ENCODE peak calls at places on chromosome 12, in four cellular contexts. W is uterus, T is lower lobe of right lung, X is choroid plexus epithelial cell. H is an unnamed sample.

GRCh38 chr12:90683871-90684270 is 271.1 kb downstream of the CCER1 start:
- DNase-seq in X (no peak), W (no peak), T (no peak), H (no peak)

GRCh38 chr12:31578632-31579031 is 12.3 kb downstream of the DENND5B start:
- DNase-seq in X (no peak), W (no peak), T (no peak), H (no peak)

GRCh38 chr12:109764776-109765492 is 51.3 kb downstream of the FAM222A start:
- DNase-seq in W (no peak), X (no peak), T (peak; percentile 28), H (no peak)

GRCh38 chr12:62631531-62632520 is 165.2 kb downstream of the MON2 start:
- DNase-seq in X (peak; percentile 80), W (peak; percentile 76), T (peak; percentile 64), H (no peak)

GRCh38 chr12:80053048-80053790 is 46.1 kb upstream of the OTOGL start:
- DNase-seq in T (peak; percentile 44), W (peak; percentile 81), X (peak; percentile 83), H (no peak)

GRCh38 chr12:28104338-28104737 is 85.9 kb upstream of the CCDC91 start:
- DNase-seq in T (no peak), X (peak; percentile 30), W (no peak), H (no peak)

GRCh38 chr12:95859344-95859816 is 628 bp downstream of the SNRPF start:
- DNase-seq in T (no peak), W (no peak), X (peak; percentile 53), H (no peak)

GRCh38 chr12:113649256-113649830 is 177.7 kb upstream of the LHX5 start:
- DNase-seq in X (no peak), W (no peak), T (no peak), H (no peak)

GRCh38 chr12:57640156-57641042 is 7.4 kb upstream of the B4GALNT1 start:
- DNase-seq in X (no peak), T (no peak), W (no peak), H (no peak)

GRCh38 chr12:41743835-41744234 is 400.8 kb downstream of the GXYLT1 start:
- DNase-seq in T (no peak), W (no peak), X (no peak), H (no peak)

GRCh38 chr12:111904438-111904837 is 62.4 kb downstream of the MAPKAPK5 start:
- DNase-seq in T (no peak), W (no peak), X (no peak), H (no peak)

GRCh38 chr12:31589896-31590729 is 823 bp downstream of the DENND5B start:
- DNase-seq in T (peak; percentile 62), W (peak; percentile 61), X (peak; percentile 68), H (peak; percentile 42)

GRCh38 chr12:50786498-50787231 is 22.8 kb downstream of the ATF1 start:
- DNase-seq in T (no peak), W (no peak), X (peak; percentile 96), H (no peak)

GRCh38 chr12:111398530-111398929 is 7.2 kb upstream of the SH2B3 start:
- DNase-seq in W (no peak), X (no peak), T (no peak), H (no peak)

GRCh38 chr12:25744334-25744733 is 191.3 kb upstream of the LMNTD1 start:
- DNase-seq in X (no peak), T (no peak), W (no peak), H (no peak)

GRCh38 chr12:64187370-64187769 is 34.7 kb downstream of the KICS2 start:
- DNase-seq in T (no peak), W (no peak), X (peak; percentile 84), H (no peak)

GRCh38 chr12:58169826-58170225 is 228.5 kb downstream of the ATP23 start:
- DNase-seq in T (no peak), X (no peak), W (no peak), H (no peak)

GRCh38 chr12:15532364-15532977 is 210.2 kb downstream of the PTPRO start:
- DNase-seq in W (no peak), T (no peak), X (peak; percentile 92), H (no peak)

GRCh38 chr12:90399317-90399716 is 555.7 kb downstream of the CCER1 start:
- DNase-seq in T (no peak), X (no peak), W (no peak), H (no peak)

GRCh38 chr12:131017477-131017991 is 63.8 kb downstream of the ADGRD1 start:
- DNase-seq in W (no peak), T (no peak), X (no peak), H (no peak)

GRCh38 chr12:126430921-126431320 is 1365.7 kb downstream of the AACS start:
- DNase-seq in W (no peak), X (no peak), T (no peak), H (no peak)

GRCh38 chr12:113333877-113334785 is 778 bp downstream of the SLC8B1 start:
- DNase-seq in T (peak; percentile 81), X (no peak), W (no peak), H (no peak)

GRCh38 chr12:92145481-92145730 is 240 bp downstream of the BTG1 start:
- DNase-seq in X (no peak), T (no peak), W (no peak), H (no peak)

GRCh38 chr12:93591137-93591868 is 18.8 kb downstream of the SOCS2 start:
- DNase-seq in X (peak; percentile 88), T (peak; percentile 88), W (peak; percentile 78), H (peak; percentile 58)

GRCh38 chr12:65189028-65189718 is 19.8 kb downstream of the LEMD3 start:
- DNase-seq in W (no peak), X (no peak), T (no peak), H (no peak)

GRCh38 chr12:6335451-6336078 is 6.3 kb downstream of the TNFRSF1A start:
- DNase-seq in X (peak; percentile 90), W (peak; percentile 77), T (peak; percentile 87), H (no peak)

GRCh38 chr12:1935700-1936378 is 17.4 kb upstream of the CACNA2D4 start:
- DNase-seq in W (no peak), T (no peak), X (no peak), H (no peak)

GRCh38 chr12:41777064-41777790 is 367.4 kb downstream of the GXYLT1 start:
- DNase-seq in T (no peak), X (no peak), W (no peak), H (no peak)

GRCh38 chr12:110266980-110267620 is 13.9 kb upstream of the ATP2A2 start:
- DNase-seq in W (peak; percentile 58), X (peak; percentile 71), T (no peak), H (no peak)

GRCh38 chr12:51622564-51622963 is 31.5 kb downstream of the SCN8A start:
- DNase-seq in W (no peak), X (peak; percentile 38), T (no peak), H (no peak)

GRCh38 chr12:49626169-49626835 is 2.9 kb downstream of the PRPF40B start:
- DNase-seq in W (no peak), T (no peak), X (peak; percentile 49), H (no peak)
- TF ChIP-seq CTCF in W (no peak), T (no peak), X (peak; percentile 44), H (no peak)

GRCh38 chr12:69284131-69284530 is 44.8 kb downstream of the CPSF6 start:
- DNase-seq in T (peak; percentile 81), X (peak; percentile 83), W (peak; percentile 72), H (peak; percentile 44)
- TF ChIP-seq CTCF in T (no peak), X (peak; percentile 30), W (no peak), H (no peak)

GRCh38 chr12:21065845-21066244 is 65.1 kb upstream of the SLCO1B1 start:
- DNase-seq in W (no peak), X (peak; percentile 61), T (no peak), H (no peak)
- TF ChIP-seq CTCF in W (peak; percentile 7), X (peak; percentile 64), T (peak; percentile 13), H (no peak)

GRCh38 chr12:133130038-133130807 is at the start of the genes ZNF10 and ZNF891:
- DNase-seq in T (peak; percentile 97), W (peak; percentile 97), X (peak; percentile 98), H (peak; percentile 90)
- TF ChIP-seq CTCF in T (no peak), W (no peak), X (no peak), H (no peak)

GRCh38 chr12:11576104-11576503 is 73.4 kb upstream of the ETV6 start:
- DNase-seq in T (no peak), W (no peak), X (peak; percentile 80), H (no peak)

GRCh38 chr12:11580125-11580751 is 69.2 kb upstream of the ETV6 start:
- DNase-seq in T (peak; percentile 55), W (peak; percentile 28), X (peak; percentile 87), H (no peak)

GRCh38 chr12:11578461-11578993 is 70.9 kb upstream of the ETV6 start:
- DNase-seq in W (no peak), T (no peak), X (no peak), H (no peak)

GRCh38 chr12:11581179-11581755 is 68.2 kb upstream of the ETV6 start:
- DNase-seq in W (peak; percentile 43), T (no peak), X (peak; percentile 86), H (peak; percentile 66)

DNA sequence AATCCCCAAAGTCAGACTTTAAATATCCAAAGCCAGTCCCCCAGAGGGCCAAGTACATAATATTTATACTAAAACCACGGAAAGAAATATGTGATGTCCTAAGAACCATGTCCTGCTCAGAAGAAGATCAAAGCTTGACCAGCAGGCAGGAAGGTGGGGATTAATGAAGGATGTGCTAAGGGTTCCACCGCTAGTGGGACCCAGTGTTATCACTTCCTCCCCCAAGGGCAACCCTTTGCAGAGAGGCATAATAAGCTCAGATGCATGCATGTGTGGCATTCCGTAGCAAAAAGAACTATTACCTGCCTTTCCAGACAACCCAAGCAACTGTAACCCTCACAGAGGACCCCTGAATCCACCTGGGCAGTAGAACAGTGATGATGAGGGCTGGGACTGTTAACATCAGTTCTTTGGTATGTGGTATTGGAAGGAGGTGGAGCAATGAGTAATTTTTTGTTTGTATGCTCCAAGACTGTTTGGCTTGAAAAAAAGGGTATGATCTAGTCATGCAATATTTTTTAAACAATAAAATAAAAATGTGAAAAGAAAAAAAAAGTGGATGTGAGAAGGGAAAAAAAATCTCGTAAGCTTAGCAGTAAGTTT is 71.7 kb upstream of the ETV6 start:
- DNase-seq in T (no peak), W (no peak), X (peak; percentile 24), H (no peak)
- TF ChIP-seq CTCF in T (no peak), W (no peak), X (no peak), H (no peak)

GRCh38 chr12:46373303-46374182 is 970 bp upstream of the SLC38A2 start:
- DNase-seq in T (peak; percentile 69), W (peak; percentile 60), X (peak; percentile 73), H (peak; percentile 41)

GRCh38 chr12:46370792-46371717 is 1.5 kb downstream of the SLC38A2 start:
- DNase-seq in T (peak; percentile 93), X (peak; percentile 92), W (peak; percentile 92), H (peak; percentile 73)

GRCh38 chr12:46372852-46373302 is 304 bp upstream of the SLC38A2 start:
- DNase-seq in W (no peak), T (no peak), X (no peak), H (no peak)

GRCh38 chr12:46371718-46372130 is 849 bp downstream of the SLC38A2 start:
- DNase-seq in T (peak; percentile 90), W (no peak), X (peak; percentile 71), H (no peak)

DNA sequence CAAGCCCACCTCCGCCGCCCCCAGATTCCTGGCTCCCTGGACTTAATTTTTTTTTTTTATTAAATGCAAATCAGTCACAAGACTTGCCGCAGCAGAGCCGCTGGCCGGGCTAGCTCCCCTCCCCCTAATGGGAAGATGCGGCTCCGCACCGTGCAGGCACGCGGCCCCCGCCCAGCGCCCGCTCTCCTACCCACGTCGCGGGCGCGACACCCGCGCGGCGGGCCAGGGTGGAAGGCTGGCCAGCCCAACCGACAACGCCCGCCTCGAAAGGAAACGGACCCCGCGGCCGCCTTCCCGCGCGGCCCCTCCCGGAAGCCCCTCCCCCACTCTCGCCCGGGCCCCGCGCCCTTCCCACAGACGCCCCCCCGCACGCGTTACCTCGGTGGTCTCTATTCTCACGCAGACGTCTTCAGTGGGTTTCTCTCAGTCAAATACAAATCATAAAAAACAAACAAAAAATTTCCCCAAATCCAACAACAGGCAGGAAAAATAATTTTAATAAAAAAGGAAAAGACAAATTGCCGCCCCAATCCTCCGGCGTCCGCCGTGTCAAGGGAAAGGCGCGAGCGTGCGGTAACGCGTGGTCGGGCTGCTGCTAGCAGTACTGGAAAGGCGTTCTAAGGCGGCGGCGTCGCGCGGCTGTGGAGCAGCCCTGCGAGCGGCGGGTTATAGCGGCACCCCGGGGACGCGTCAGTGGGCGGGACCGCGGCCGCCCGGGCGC is at the start of gene SLC38A2:
- DNase-seq in T (peak; percentile 99), X (peak; percentile 97), W (peak; percentile 98), H (peak; percentile 92)
- TF ChIP-seq CTCF in T (no peak), X (no peak), W (no peak), H (no peak)